ENCODE peak calls at places on chromosome 14, in nine cellular contexts. One of them, this sample, is unnamed.

GRCh38 chr14:103408491-103409155 is 23.4 kb downstream of the MARK3 start:
- DNase-seq in sigmoid colon: no peak
- DNase-seq in fibroblast of lung: peak; percentile 56
- DNase-seq in transverse colon: no peak
- DNase-seq in astrocyte: peak; percentile 47
- DNase-seq in CD8-positive, alpha-beta memory T cell: no peak
- DNase-seq in GM12878: no peak
- DNase-seq in endothelial cell of umbilical vein: peak; percentile 59
- DNase-seq in A549: no peak
- DNase-seq in this sample: no peak

GRCh38 chr14:95303107-95303506 is 16.6 kb downstream of the CLMN start:
- DNase-seq in GM12878: no peak
- DNase-seq in endothelial cell of umbilical vein: no peak
- DNase-seq in transverse colon: no peak
- DNase-seq in CD8-positive, alpha-beta memory T cell: no peak
- DNase-seq in sigmoid colon: no peak
- DNase-seq in A549: no peak
- DNase-seq in astrocyte: no peak
- DNase-seq in fibroblast of lung: no peak
- DNase-seq in this sample: no peak

GRCh38 chr14:77260631-77261030 is 10.4 kb downstream of the NGB start:
- DNase-seq in endothelial cell of umbilical vein: no peak
- DNase-seq in transverse colon: no peak
- DNase-seq in A549: no peak
- DNase-seq in GM12878: no peak
- DNase-seq in fibroblast of lung: no peak
- DNase-seq in astrocyte: no peak
- DNase-seq in CD8-positive, alpha-beta memory T cell: no peak
- DNase-seq in sigmoid colon: no peak
- DNase-seq in this sample: no peak

GRCh38 chr14:85280074-85280473 is 249.9 kb upstream of the FLRT2 start:
- DNase-seq in astrocyte: peak; percentile 3
- DNase-seq in sigmoid colon: no peak
- DNase-seq in GM12878: no peak
- DNase-seq in fibroblast of lung: no peak
- DNase-seq in A549: no peak
- DNase-seq in CD8-positive, alpha-beta memory T cell: no peak
- DNase-seq in transverse colon: no peak
- DNase-seq in endothelial cell of umbilical vein: peak; percentile 69
- DNase-seq in this sample: no peak

GRCh38 chr14:34078117-34078743 is 127.4 kb upstream of the EGLN3 start:
- DNase-seq in transverse colon: no peak
- DNase-seq in GM12878: no peak
- DNase-seq in endothelial cell of umbilical vein: no peak
- DNase-seq in astrocyte: peak; percentile 60
- DNase-seq in fibroblast of lung: peak; percentile 70
- DNase-seq in sigmoid colon: no peak
- DNase-seq in CD8-positive, alpha-beta memory T cell: no peak
- DNase-seq in A549: peak; percentile 53
- DNase-seq in this sample: no peak

GRCh38 chr14:102605026-102605425 is 12.6 kb downstream of the RCOR1 start:
- DNase-seq in endothelial cell of umbilical vein: no peak
- DNase-seq in CD8-positive, alpha-beta memory T cell: no peak
- DNase-seq in fibroblast of lung: no peak
- DNase-seq in sigmoid colon: no peak
- DNase-seq in GM12878: no peak
- DNase-seq in A549: no peak
- DNase-seq in transverse colon: no peak
- DNase-seq in astrocyte: no peak
- DNase-seq in this sample: no peak

GRCh38 chr14:102185360-102185759 is 45.7 kb downstream of the WDR20 start:
- DNase-seq in transverse colon: no peak
- DNase-seq in endothelial cell of umbilical vein: no peak
- DNase-seq in sigmoid colon: peak; percentile 8
- DNase-seq in GM12878: no peak
- DNase-seq in fibroblast of lung: no peak
- DNase-seq in CD8-positive, alpha-beta memory T cell: no peak
- DNase-seq in A549: peak; percentile 82
- DNase-seq in astrocyte: no peak
- DNase-seq in this sample: no peak

GRCh38 chr14:52458721-52459085 is 93.6 kb downstream of the TXNDC16 start:
- DNase-seq in GM12878: no peak
- DNase-seq in CD8-positive, alpha-beta memory T cell: no peak
- DNase-seq in A549: no peak
- DNase-seq in endothelial cell of umbilical vein: no peak
- DNase-seq in fibroblast of lung: peak; percentile 46
- DNase-seq in transverse colon: no peak
- DNase-seq in astrocyte: peak; percentile 21
- DNase-seq in sigmoid colon: no peak
- DNase-seq in this sample: no peak

GRCh38 chr14:55430024-55430690 is 10.3 kb downstream of the TBPL2 start:
- DNase-seq in A549: peak; percentile 64
- DNase-seq in GM12878: no peak
- DNase-seq in CD8-positive, alpha-beta memory T cell: no peak
- DNase-seq in transverse colon: peak; percentile 36
- DNase-seq in fibroblast of lung: peak; percentile 73
- DNase-seq in astrocyte: peak; percentile 65
- DNase-seq in sigmoid colon: no peak
- DNase-seq in endothelial cell of umbilical vein: peak; percentile 76
- DNase-seq in this sample: peak; percentile 73

GRCh38 chr14:34470319-34470718 is 8.3 kb upstream of the SPTSSA start:
- DNase-seq in astrocyte: no peak
- DNase-seq in A549: no peak
- DNase-seq in GM12878: no peak
- DNase-seq in fibroblast of lung: no peak
- DNase-seq in sigmoid colon: no peak
- DNase-seq in CD8-positive, alpha-beta memory T cell: no peak
- DNase-seq in endothelial cell of umbilical vein: no peak
- DNase-seq in transverse colon: no peak
- DNase-seq in this sample: no peak

GRCh38 chr14:48575772-48576171 is 900.4 kb upstream of the MDGA2 start:
- DNase-seq in endothelial cell of umbilical vein: no peak
- DNase-seq in GM12878: no peak
- DNase-seq in CD8-positive, alpha-beta memory T cell: no peak
- DNase-seq in astrocyte: no peak
- DNase-seq in sigmoid colon: no peak
- DNase-seq in fibroblast of lung: no peak
- DNase-seq in A549: no peak
- DNase-seq in transverse colon: no peak
- DNase-seq in this sample: no peak

GRCh38 chr14:99479903-99480855 is 480 bp downstream of the SETD3 start:
- DNase-seq in sigmoid colon: peak; percentile 88
- DNase-seq in CD8-positive, alpha-beta memory T cell: peak; percentile 16
- DNase-seq in transverse colon: peak; percentile 63
- DNase-seq in GM12878: no peak
- DNase-seq in astrocyte: peak; percentile 65
- DNase-seq in endothelial cell of umbilical vein: peak; percentile 58
- DNase-seq in fibroblast of lung: peak; percentile 73
- DNase-seq in A549: peak; percentile 72
- DNase-seq in this sample: peak; percentile 2

GRCh38 chr14:100708349-100709217 is 18.1 kb upstream of the DLK1 start:
- DNase-seq in transverse colon: peak; percentile 56
- DNase-seq in CD8-positive, alpha-beta memory T cell: no peak
- DNase-seq in A549: no peak
- DNase-seq in endothelial cell of umbilical vein: no peak
- DNase-seq in GM12878: no peak
- DNase-seq in astrocyte: no peak
- DNase-seq in sigmoid colon: peak; percentile 89
- DNase-seq in fibroblast of lung: no peak
- DNase-seq in this sample: no peak

GRCh38 chr14:86882818-86883217 is 1110.2 kb downstream of the GALC start:
- DNase-seq in CD8-positive, alpha-beta memory T cell: no peak
- DNase-seq in transverse colon: no peak
- DNase-seq in fibroblast of lung: no peak
- DNase-seq in endothelial cell of umbilical vein: no peak
- DNase-seq in GM12878: no peak
- DNase-seq in A549: no peak
- DNase-seq in sigmoid colon: no peak
- DNase-seq in astrocyte: no peak
- DNase-seq in this sample: no peak

GRCh38 chr14:61125314-61126082 is 144.5 kb downstream of the SLC38A6 start:
- DNase-seq in endothelial cell of umbilical vein: no peak
- DNase-seq in transverse colon: no peak
- DNase-seq in sigmoid colon: no peak
- DNase-seq in CD8-positive, alpha-beta memory T cell: no peak
- DNase-seq in astrocyte: no peak
- DNase-seq in GM12878: no peak
- DNase-seq in fibroblast of lung: no peak
- DNase-seq in A549: no peak
- DNase-seq in this sample: no peak
- H3K4me1 ChIP-seq in endothelial cell of umbilical vein: peaks cover 37% of the 10 kb centered on the region
- H3K4me1 ChIP-seq in transverse colon: no peaks in the 10 kb centered on the region
- H3K4me1 ChIP-seq in sigmoid colon: peaks cover 12% of the 10 kb centered on the region
- H3K4me1 ChIP-seq in CD8-positive, alpha-beta memory T cell: no peaks in the 10 kb centered on the region
- H3K4me1 ChIP-seq in astrocyte: peaks cover 11% of the 10 kb centered on the region
- H3K4me1 ChIP-seq in GM12878: peaks cover 11% of the 10 kb centered on the region
- H3K4me1 ChIP-seq in fibroblast of lung: peaks cover 22% of the 10 kb centered on the region
- H3K4me1 ChIP-seq in A549: peaks cover 47% of the 10 kb centered on the region
- H3K4me1 ChIP-seq in this sample: peaks cover 7% of the 10 kb centered on the region

DNA sequence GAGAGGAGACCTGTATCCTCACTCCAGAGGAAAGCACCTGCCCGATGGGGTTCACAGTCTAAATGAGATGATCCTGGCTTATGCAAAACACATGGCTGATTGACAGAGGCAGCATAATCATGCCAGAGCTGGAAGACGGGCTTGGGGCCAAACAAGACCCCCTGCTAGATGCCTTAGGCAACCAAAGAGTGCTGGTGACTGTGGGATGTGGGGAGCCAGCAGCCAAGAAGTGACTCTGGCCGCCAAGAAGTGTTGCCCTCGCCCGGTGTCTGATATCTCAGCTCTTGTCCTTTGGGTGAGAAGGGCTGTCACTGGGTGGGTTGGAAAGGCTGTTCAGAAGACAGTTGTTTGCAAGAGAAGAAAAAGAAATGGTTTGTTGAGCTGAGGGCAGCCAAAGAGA is 56.7 kb downstream of the PLEKHG3 start:
- DNase-seq in endothelial cell of umbilical vein: no peak
- DNase-seq in CD8-positive, alpha-beta memory T cell: no peak
- DNase-seq in A549: no peak
- DNase-seq in fibroblast of lung: no peak
- DNase-seq in sigmoid colon: no peak
- DNase-seq in transverse colon: no peak
- DNase-seq in GM12878: no peak
- DNase-seq in astrocyte: no peak
- DNase-seq in this sample: no peak
- H3K27ac ChIP-seq in endothelial cell of umbilical vein: no peak overlapping the region
- H3K27ac ChIP-seq in CD8-positive, alpha-beta memory T cell: no peak overlapping the region
- H3K27ac ChIP-seq in A549: peak overlapping the region; percentile 92
- H3K27ac ChIP-seq in fibroblast of lung: no peak overlapping the region
- H3K27ac ChIP-seq in sigmoid colon: peak overlapping the region; percentile 67
- H3K27ac ChIP-seq in transverse colon: peak overlapping the region; percentile 69
- H3K27ac ChIP-seq in GM12878: no peak overlapping the region
- H3K27ac ChIP-seq in astrocyte: no peak overlapping the region
- H3K27ac ChIP-seq in this sample: no peak overlapping the region

GRCh38 chr14:105325303-105325702 is 10.8 kb downstream of the PACS2 start:
- DNase-seq in fibroblast of lung: no peak
- DNase-seq in GM12878: no peak
- DNase-seq in A549: no peak
- DNase-seq in endothelial cell of umbilical vein: no peak
- DNase-seq in CD8-positive, alpha-beta memory T cell: no peak
- DNase-seq in astrocyte: no peak
- DNase-seq in transverse colon: no peak
- DNase-seq in sigmoid colon: no peak
- DNase-seq in this sample: no peak

GRCh38 chr14:105326891-105327694 is 12.5 kb downstream of the PACS2 start:
- DNase-seq in A549: no peak
- DNase-seq in endothelial cell of umbilical vein: no peak
- DNase-seq in CD8-positive, alpha-beta memory T cell: no peak
- DNase-seq in transverse colon: no peak
- DNase-seq in GM12878: no peak
- DNase-seq in astrocyte: no peak
- DNase-seq in fibroblast of lung: no peak
- DNase-seq in sigmoid colon: no peak
- DNase-seq in this sample: no peak

GRCh38 chr14:105325716-105326567 is 11.4 kb downstream of the PACS2 start:
- DNase-seq in GM12878: no peak
- DNase-seq in sigmoid colon: no peak
- DNase-seq in astrocyte: no peak
- DNase-seq in endothelial cell of umbilical vein: no peak
- DNase-seq in A549: no peak
- DNase-seq in fibroblast of lung: no peak
- DNase-seq in CD8-positive, alpha-beta memory T cell: no peak
- DNase-seq in transverse colon: no peak
- DNase-seq in this sample: no peak

GRCh38 chr14:105324871-105325270 is 10.3 kb downstream of the PACS2 start:
- DNase-seq in astrocyte: no peak
- DNase-seq in A549: no peak
- DNase-seq in sigmoid colon: no peak
- DNase-seq in fibroblast of lung: no peak
- DNase-seq in CD8-positive, alpha-beta memory T cell: no peak
- DNase-seq in transverse colon: no peak
- DNase-seq in endothelial cell of umbilical vein: no peak
- DNase-seq in GM12878: no peak
- DNase-seq in this sample: no peak

DNA sequence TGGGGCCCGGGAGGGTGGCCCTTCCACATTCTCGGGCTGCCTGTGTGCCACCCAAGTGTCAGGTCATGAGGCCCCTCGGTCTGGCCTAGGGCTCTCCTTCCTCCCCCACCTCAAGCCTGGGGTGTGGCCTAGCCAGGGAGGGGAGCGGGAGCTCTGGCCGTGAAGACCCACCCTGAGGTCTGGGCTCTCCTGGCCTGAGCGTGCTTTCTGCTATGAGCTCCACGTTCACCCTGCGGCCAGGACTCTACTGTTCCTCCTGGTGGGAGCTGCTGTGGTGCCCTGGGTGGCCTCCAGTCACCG is 12.0 kb downstream of the PACS2 start:
- DNase-seq in sigmoid colon: no peak
- DNase-seq in astrocyte: no peak
- DNase-seq in A549: no peak
- DNase-seq in GM12878: no peak
- DNase-seq in endothelial cell of umbilical vein: no peak
- DNase-seq in fibroblast of lung: no peak
- DNase-seq in transverse colon: no peak
- DNase-seq in CD8-positive, alpha-beta memory T cell: no peak
- DNase-seq in this sample: no peak
- H3K4me1 ChIP-seq in sigmoid colon: peaks cover 59% of the 10 kb centered on the region
- H3K4me1 ChIP-seq in astrocyte: peaks cover 20% of the 10 kb centered on the region
- H3K4me1 ChIP-seq in A549: no peaks in the 10 kb centered on the region
- H3K4me1 ChIP-seq in GM12878: peaks cover 3% of the 10 kb centered on the region
- H3K4me1 ChIP-seq in endothelial cell of umbilical vein: peaks cover 11% of the 10 kb centered on the region
- H3K4me1 ChIP-seq in fibroblast of lung: peaks cover 4% of the 10 kb centered on the region
- H3K4me1 ChIP-seq in transverse colon: no peaks in the 10 kb centered on the region
- H3K4me1 ChIP-seq in CD8-positive, alpha-beta memory T cell: peaks cover 18% of the 10 kb centered on the region
- H3K4me1 ChIP-seq in this sample: peaks cover 18% of the 10 kb centered on the region

DNA sequence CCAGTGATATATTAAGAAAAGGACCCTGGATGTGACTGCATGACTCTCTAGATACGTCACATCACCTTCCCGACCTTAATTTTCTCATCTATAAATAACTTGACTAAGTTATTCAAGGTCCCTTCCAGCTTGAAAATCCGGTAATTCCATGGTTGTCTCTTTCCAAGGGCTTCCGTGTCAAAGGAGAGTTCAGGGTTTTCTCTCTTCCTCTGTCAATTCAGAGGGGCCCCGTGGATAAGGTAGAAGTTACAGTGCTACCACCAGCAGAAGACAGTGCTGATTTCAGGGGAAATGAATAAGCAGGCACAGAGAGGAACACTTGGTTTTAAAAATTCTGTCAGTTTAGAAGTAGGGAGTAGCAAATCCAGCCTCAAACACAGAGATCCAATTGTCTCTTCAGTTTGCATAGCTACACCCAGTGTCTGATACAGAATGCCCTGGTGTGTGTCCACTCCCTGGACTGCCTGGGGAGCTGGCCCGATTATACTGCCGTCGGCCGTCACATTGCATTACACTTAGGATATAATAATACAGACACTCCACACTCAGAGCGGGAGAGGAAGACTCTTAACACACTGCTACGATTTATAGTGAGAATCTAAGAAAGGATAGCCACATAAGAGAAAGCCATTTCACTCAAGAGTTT is 54.7 kb upstream of the GTF2A1 start:
- DNase-seq in endothelial cell of umbilical vein: no peak
- DNase-seq in transverse colon: no peak
- DNase-seq in astrocyte: no peak
- DNase-seq in CD8-positive, alpha-beta memory T cell: no peak
- DNase-seq in A549: no peak
- DNase-seq in GM12878: no peak
- DNase-seq in sigmoid colon: no peak
- DNase-seq in fibroblast of lung: no peak
- DNase-seq in this sample: no peak
- H3K27ac ChIP-seq in endothelial cell of umbilical vein: no peak overlapping the region
- H3K27ac ChIP-seq in transverse colon: no peak overlapping the region
- H3K27ac ChIP-seq in astrocyte: no peak overlapping the region
- H3K27ac ChIP-seq in CD8-positive, alpha-beta memory T cell: no peak overlapping the region
- H3K27ac ChIP-seq in A549: no peak overlapping the region
- H3K27ac ChIP-seq in GM12878: no peak overlapping the region
- H3K27ac ChIP-seq in sigmoid colon: no peak overlapping the region
- H3K27ac ChIP-seq in fibroblast of lung: no peak overlapping the region
- H3K27ac ChIP-seq in this sample: no peak overlapping the region

This sample was measured in CD4-positive, alpha-beta memory T cell.